ENCODE peak calls at places on chromosome 5, in seven cellular contexts. One of them, this sample, is unnamed.

GRCh38 chr5:38118080-38118479 is 140.3 kb upstream of the EGFLAM start:
- DNase-seq in A549: no peak
- DNase-seq in pancreas: no peak
- DNase-seq in stimulated activated CD4-positive, alpha-beta T cell treated with anti-CD3 and anti-CD28 coated beads, Interleukin-4, amount 100 ng/mL, for 48 hours: no peak
- DNase-seq in stimulated activated CD8-positive, alpha-beta memory T cell treated with anti-CD3 and anti-CD28 coated beads, Interleukin-4, amount 100 ng/mL, for 24 hours: no peak
- DNase-seq in activated CD8-positive, alpha-beta memory T cell treated with anti-CD3 and anti-CD28 coated beads, Interleukin-2, amount 50 U/mL, for 4 hours: no peak
- DNase-seq in IMR-90: no peak
- DNase-seq in this sample: no peak

GRCh38 chr5:135307143-135307903 is 91.7 kb downstream of the MACROH2A1 start:
- DNase-seq in stimulated activated CD8-positive, alpha-beta memory T cell treated with anti-CD3 and anti-CD28 coated beads, Interleukin-4, amount 100 ng/mL, for 24 hours: no peak
- DNase-seq in stimulated activated CD4-positive, alpha-beta T cell treated with anti-CD3 and anti-CD28 coated beads, Interleukin-4, amount 100 ng/mL, for 48 hours: no peak
- DNase-seq in activated CD8-positive, alpha-beta memory T cell treated with anti-CD3 and anti-CD28 coated beads, Interleukin-2, amount 50 U/mL, for 4 hours: no peak
- DNase-seq in IMR-90: no peak
- DNase-seq in A549: no peak
- DNase-seq in pancreas: no peak
- DNase-seq in this sample: no peak

GRCh38 chr5:83145882-83146331 is 68.6 kb downstream of the XRCC4 start:
- DNase-seq in A549: no peak
- DNase-seq in pancreas: no peak
- DNase-seq in activated CD8-positive, alpha-beta memory T cell treated with anti-CD3 and anti-CD28 coated beads, Interleukin-2, amount 50 U/mL, for 4 hours: no peak
- DNase-seq in stimulated activated CD8-positive, alpha-beta memory T cell treated with anti-CD3 and anti-CD28 coated beads, Interleukin-4, amount 100 ng/mL, for 24 hours: no peak
- DNase-seq in IMR-90: peak
- DNase-seq in stimulated activated CD4-positive, alpha-beta T cell treated with anti-CD3 and anti-CD28 coated beads, Interleukin-4, amount 100 ng/mL, for 48 hours: no peak
- DNase-seq in this sample: no peak

GRCh38 chr5:9831823-9832222 is 201.7 kb upstream of the TAS2R1 start:
- DNase-seq in stimulated activated CD4-positive, alpha-beta T cell treated with anti-CD3 and anti-CD28 coated beads, Interleukin-4, amount 100 ng/mL, for 48 hours: no peak
- DNase-seq in stimulated activated CD8-positive, alpha-beta memory T cell treated with anti-CD3 and anti-CD28 coated beads, Interleukin-4, amount 100 ng/mL, for 24 hours: no peak
- DNase-seq in pancreas: no peak
- DNase-seq in A549: no peak
- DNase-seq in IMR-90: peak
- DNase-seq in activated CD8-positive, alpha-beta memory T cell treated with anti-CD3 and anti-CD28 coated beads, Interleukin-2, amount 50 U/mL, for 4 hours: no peak
- DNase-seq in this sample: no peak

GRCh38 chr5:33810491-33811120 is 81.2 kb downstream of the ADAMTS12 start:
- DNase-seq in stimulated activated CD4-positive, alpha-beta T cell treated with anti-CD3 and anti-CD28 coated beads, Interleukin-4, amount 100 ng/mL, for 48 hours: no peak
- DNase-seq in activated CD8-positive, alpha-beta memory T cell treated with anti-CD3 and anti-CD28 coated beads, Interleukin-2, amount 50 U/mL, for 4 hours: no peak
- DNase-seq in stimulated activated CD8-positive, alpha-beta memory T cell treated with anti-CD3 and anti-CD28 coated beads, Interleukin-4, amount 100 ng/mL, for 24 hours: no peak
- DNase-seq in IMR-90: peak
- DNase-seq in pancreas: no peak
- DNase-seq in A549: no peak
- DNase-seq in this sample: no peak

GRCh38 chr5:134794136-134794535 is 35.6 kb downstream of the DDX46 start:
- DNase-seq in stimulated activated CD8-positive, alpha-beta memory T cell treated with anti-CD3 and anti-CD28 coated beads, Interleukin-4, amount 100 ng/mL, for 24 hours: no peak
- DNase-seq in stimulated activated CD4-positive, alpha-beta T cell treated with anti-CD3 and anti-CD28 coated beads, Interleukin-4, amount 100 ng/mL, for 48 hours: no peak
- DNase-seq in pancreas: no peak
- DNase-seq in activated CD8-positive, alpha-beta memory T cell treated with anti-CD3 and anti-CD28 coated beads, Interleukin-2, amount 50 U/mL, for 4 hours: no peak
- DNase-seq in IMR-90: peak
- DNase-seq in A549: no peak
- DNase-seq in this sample: no peak

GRCh38 chr5:36366883-36367282 is 65.2 kb upstream of the RANBP3L start:
- DNase-seq in activated CD8-positive, alpha-beta memory T cell treated with anti-CD3 and anti-CD28 coated beads, Interleukin-2, amount 50 U/mL, for 4 hours: no peak
- DNase-seq in pancreas: no peak
- DNase-seq in stimulated activated CD4-positive, alpha-beta T cell treated with anti-CD3 and anti-CD28 coated beads, Interleukin-4, amount 100 ng/mL, for 48 hours: no peak
- DNase-seq in A549: no peak
- DNase-seq in IMR-90: no peak
- DNase-seq in stimulated activated CD8-positive, alpha-beta memory T cell treated with anti-CD3 and anti-CD28 coated beads, Interleukin-4, amount 100 ng/mL, for 24 hours: no peak
- DNase-seq in this sample: no peak

GRCh38 chr5:12313602-12314001 is 409.4 kb upstream of the CTNND2 start:
- DNase-seq in activated CD8-positive, alpha-beta memory T cell treated with anti-CD3 and anti-CD28 coated beads, Interleukin-2, amount 50 U/mL, for 4 hours: no peak
- DNase-seq in stimulated activated CD4-positive, alpha-beta T cell treated with anti-CD3 and anti-CD28 coated beads, Interleukin-4, amount 100 ng/mL, for 48 hours: no peak
- DNase-seq in A549: no peak
- DNase-seq in stimulated activated CD8-positive, alpha-beta memory T cell treated with anti-CD3 and anti-CD28 coated beads, Interleukin-4, amount 100 ng/mL, for 24 hours: no peak
- DNase-seq in pancreas: no peak
- DNase-seq in IMR-90: no peak
- DNase-seq in this sample: no peak

GRCh38 chr5:170273968-170274710 is 23.4 kb downstream of the LCP2 start:
- DNase-seq in stimulated activated CD4-positive, alpha-beta T cell treated with anti-CD3 and anti-CD28 coated beads, Interleukin-4, amount 100 ng/mL, for 48 hours: peak
- DNase-seq in pancreas: no peak
- DNase-seq in stimulated activated CD8-positive, alpha-beta memory T cell treated with anti-CD3 and anti-CD28 coated beads, Interleukin-4, amount 100 ng/mL, for 24 hours: no peak
- DNase-seq in IMR-90: no peak
- DNase-seq in activated CD8-positive, alpha-beta memory T cell treated with anti-CD3 and anti-CD28 coated beads, Interleukin-2, amount 50 U/mL, for 4 hours: peak
- DNase-seq in A549: peak
- DNase-seq in this sample: no peak

GRCh38 chr5:88119535-88119934 is 149.1 kb downstream of the TMEM161B start:
- DNase-seq in IMR-90: no peak
- DNase-seq in stimulated activated CD4-positive, alpha-beta T cell treated with anti-CD3 and anti-CD28 coated beads, Interleukin-4, amount 100 ng/mL, for 48 hours: no peak
- DNase-seq in stimulated activated CD8-positive, alpha-beta memory T cell treated with anti-CD3 and anti-CD28 coated beads, Interleukin-4, amount 100 ng/mL, for 24 hours: no peak
- DNase-seq in A549: no peak
- DNase-seq in activated CD8-positive, alpha-beta memory T cell treated with anti-CD3 and anti-CD28 coated beads, Interleukin-2, amount 50 U/mL, for 4 hours: no peak
- DNase-seq in pancreas: no peak
- DNase-seq in this sample: no peak

GRCh38 chr5:97838214-97838613 is 655.2 kb upstream of the RIOK2 start:
- DNase-seq in pancreas: no peak
- DNase-seq in IMR-90: peak
- DNase-seq in A549: peak
- DNase-seq in stimulated activated CD4-positive, alpha-beta T cell treated with anti-CD3 and anti-CD28 coated beads, Interleukin-4, amount 100 ng/mL, for 48 hours: no peak
- DNase-seq in stimulated activated CD8-positive, alpha-beta memory T cell treated with anti-CD3 and anti-CD28 coated beads, Interleukin-4, amount 100 ng/mL, for 24 hours: no peak
- DNase-seq in activated CD8-positive, alpha-beta memory T cell treated with anti-CD3 and anti-CD28 coated beads, Interleukin-2, amount 50 U/mL, for 4 hours: no peak
- DNase-seq in this sample: no peak

GRCh38 chr5:148730955-148731898 is 76.9 kb upstream of the HTR4 start:
- DNase-seq in stimulated activated CD4-positive, alpha-beta T cell treated with anti-CD3 and anti-CD28 coated beads, Interleukin-4, amount 100 ng/mL, for 48 hours: peak
- DNase-seq in pancreas: peak
- DNase-seq in stimulated activated CD8-positive, alpha-beta memory T cell treated with anti-CD3 and anti-CD28 coated beads, Interleukin-4, amount 100 ng/mL, for 24 hours: peak
- DNase-seq in activated CD8-positive, alpha-beta memory T cell treated with anti-CD3 and anti-CD28 coated beads, Interleukin-2, amount 50 U/mL, for 4 hours: peak
- DNase-seq in A549: peak
- DNase-seq in IMR-90: peak
- DNase-seq in this sample: peak

GRCh38 chr5:118545050-118545449 is 443.3 kb downstream of the DTWD2 start:
- DNase-seq in A549: no peak
- DNase-seq in pancreas: no peak
- DNase-seq in stimulated activated CD8-positive, alpha-beta memory T cell treated with anti-CD3 and anti-CD28 coated beads, Interleukin-4, amount 100 ng/mL, for 24 hours: no peak
- DNase-seq in stimulated activated CD4-positive, alpha-beta T cell treated with anti-CD3 and anti-CD28 coated beads, Interleukin-4, amount 100 ng/mL, for 48 hours: no peak
- DNase-seq in activated CD8-positive, alpha-beta memory T cell treated with anti-CD3 and anti-CD28 coated beads, Interleukin-2, amount 50 U/mL, for 4 hours: no peak
- DNase-seq in IMR-90: no peak
- DNase-seq in this sample: no peak

GRCh38 chr5:10400411-10400810 is 41.3 kb upstream of the ROPN1L start:
- DNase-seq in stimulated activated CD4-positive, alpha-beta T cell treated with anti-CD3 and anti-CD28 coated beads, Interleukin-4, amount 100 ng/mL, for 48 hours: no peak
- DNase-seq in A549: no peak
- DNase-seq in pancreas: no peak
- DNase-seq in IMR-90: no peak
- DNase-seq in activated CD8-positive, alpha-beta memory T cell treated with anti-CD3 and anti-CD28 coated beads, Interleukin-2, amount 50 U/mL, for 4 hours: no peak
- DNase-seq in stimulated activated CD8-positive, alpha-beta memory T cell treated with anti-CD3 and anti-CD28 coated beads, Interleukin-4, amount 100 ng/mL, for 24 hours: no peak
- DNase-seq in this sample: no peak

GRCh38 chr5:174454464-174454863 is 269.9 kb upstream of the MSX2 start:
- DNase-seq in pancreas: no peak
- DNase-seq in A549: no peak
- DNase-seq in stimulated activated CD8-positive, alpha-beta memory T cell treated with anti-CD3 and anti-CD28 coated beads, Interleukin-4, amount 100 ng/mL, for 24 hours: no peak
- DNase-seq in stimulated activated CD4-positive, alpha-beta T cell treated with anti-CD3 and anti-CD28 coated beads, Interleukin-4, amount 100 ng/mL, for 48 hours: no peak
- DNase-seq in activated CD8-positive, alpha-beta memory T cell treated with anti-CD3 and anti-CD28 coated beads, Interleukin-2, amount 50 U/mL, for 4 hours: no peak
- DNase-seq in IMR-90: no peak
- DNase-seq in this sample: no peak

GRCh38 chr5:33824516-33825195 is 67.1 kb downstream of the ADAMTS12 start:
- DNase-seq in pancreas: no peak
- DNase-seq in IMR-90: peak
- DNase-seq in A549: no peak
- DNase-seq in stimulated activated CD8-positive, alpha-beta memory T cell treated with anti-CD3 and anti-CD28 coated beads, Interleukin-4, amount 100 ng/mL, for 24 hours: no peak
- DNase-seq in activated CD8-positive, alpha-beta memory T cell treated with anti-CD3 and anti-CD28 coated beads, Interleukin-2, amount 50 U/mL, for 4 hours: no peak
- DNase-seq in stimulated activated CD4-positive, alpha-beta T cell treated with anti-CD3 and anti-CD28 coated beads, Interleukin-4, amount 100 ng/mL, for 48 hours: no peak
- DNase-seq in this sample: no peak

GRCh38 chr5:2008851-2009629 is 126.3 kb upstream of the IRX4 start:
- DNase-seq in stimulated activated CD8-positive, alpha-beta memory T cell treated with anti-CD3 and anti-CD28 coated beads, Interleukin-4, amount 100 ng/mL, for 24 hours: no peak
- DNase-seq in IMR-90: no peak
- DNase-seq in pancreas: no peak
- DNase-seq in A549: no peak
- DNase-seq in stimulated activated CD4-positive, alpha-beta T cell treated with anti-CD3 and anti-CD28 coated beads, Interleukin-4, amount 100 ng/mL, for 48 hours: no peak
- DNase-seq in activated CD8-positive, alpha-beta memory T cell treated with anti-CD3 and anti-CD28 coated beads, Interleukin-2, amount 50 U/mL, for 4 hours: no peak
- DNase-seq in this sample: no peak

GRCh38 chr5:159764283-159764927 is 151.9 kb upstream of the ADRA1B start:
- DNase-seq in stimulated activated CD4-positive, alpha-beta T cell treated with anti-CD3 and anti-CD28 coated beads, Interleukin-4, amount 100 ng/mL, for 48 hours: no peak
- DNase-seq in stimulated activated CD8-positive, alpha-beta memory T cell treated with anti-CD3 and anti-CD28 coated beads, Interleukin-4, amount 100 ng/mL, for 24 hours: no peak
- DNase-seq in activated CD8-positive, alpha-beta memory T cell treated with anti-CD3 and anti-CD28 coated beads, Interleukin-2, amount 50 U/mL, for 4 hours: no peak
- DNase-seq in A549: no peak
- DNase-seq in IMR-90: peak
- DNase-seq in pancreas: no peak
- DNase-seq in this sample: no peak

GRCh38 chr5:35087971-35088370 is 40.2 kb upstream of the AGXT2 start:
- DNase-seq in IMR-90: peak
- DNase-seq in stimulated activated CD4-positive, alpha-beta T cell treated with anti-CD3 and anti-CD28 coated beads, Interleukin-4, amount 100 ng/mL, for 48 hours: no peak
- DNase-seq in stimulated activated CD8-positive, alpha-beta memory T cell treated with anti-CD3 and anti-CD28 coated beads, Interleukin-4, amount 100 ng/mL, for 24 hours: no peak
- DNase-seq in A549: no peak
- DNase-seq in activated CD8-positive, alpha-beta memory T cell treated with anti-CD3 and anti-CD28 coated beads, Interleukin-2, amount 50 U/mL, for 4 hours: no peak
- DNase-seq in pancreas: no peak
- DNase-seq in this sample: no peak

GRCh38 chr5:33937700-33938506 is 1.7 kb downstream of the RXFP3 start:
- DNase-seq in stimulated activated CD8-positive, alpha-beta memory T cell treated with anti-CD3 and anti-CD28 coated beads, Interleukin-4, amount 100 ng/mL, for 24 hours: no peak
- DNase-seq in pancreas: no peak
- DNase-seq in IMR-90: no peak
- DNase-seq in stimulated activated CD4-positive, alpha-beta T cell treated with anti-CD3 and anti-CD28 coated beads, Interleukin-4, amount 100 ng/mL, for 48 hours: no peak
- DNase-seq in activated CD8-positive, alpha-beta memory T cell treated with anti-CD3 and anti-CD28 coated beads, Interleukin-2, amount 50 U/mL, for 4 hours: no peak
- DNase-seq in A549: no peak
- DNase-seq in this sample: no peak

GRCh38 chr5:14615365-14615764 is 33.8 kb downstream of the OTULINL start:
- DNase-seq in stimulated activated CD8-positive, alpha-beta memory T cell treated with anti-CD3 and anti-CD28 coated beads, Interleukin-4, amount 100 ng/mL, for 24 hours: no peak
- DNase-seq in IMR-90: no peak
- DNase-seq in activated CD8-positive, alpha-beta memory T cell treated with anti-CD3 and anti-CD28 coated beads, Interleukin-2, amount 50 U/mL, for 4 hours: no peak
- DNase-seq in stimulated activated CD4-positive, alpha-beta T cell treated with anti-CD3 and anti-CD28 coated beads, Interleukin-4, amount 100 ng/mL, for 48 hours: no peak
- DNase-seq in A549: no peak
- DNase-seq in pancreas: no peak
- DNase-seq in this sample: no peak

GRCh38 chr5:761854-762685 is 22.5 kb downstream of the ZDHHC11B start:
- DNase-seq in stimulated activated CD8-positive, alpha-beta memory T cell treated with anti-CD3 and anti-CD28 coated beads, Interleukin-4, amount 100 ng/mL, for 24 hours: no peak
- DNase-seq in IMR-90: no peak
- DNase-seq in activated CD8-positive, alpha-beta memory T cell treated with anti-CD3 and anti-CD28 coated beads, Interleukin-2, amount 50 U/mL, for 4 hours: no peak
- DNase-seq in pancreas: peak
- DNase-seq in A549: no peak
- DNase-seq in stimulated activated CD4-positive, alpha-beta T cell treated with anti-CD3 and anti-CD28 coated beads, Interleukin-4, amount 100 ng/mL, for 48 hours: no peak
- DNase-seq in this sample: no peak

GRCh38 chr5:171295299-171295698 is 13.7 kb upstream of the TLX3 start:
- DNase-seq in pancreas: no peak
- DNase-seq in stimulated activated CD8-positive, alpha-beta memory T cell treated with anti-CD3 and anti-CD28 coated beads, Interleukin-4, amount 100 ng/mL, for 24 hours: no peak
- DNase-seq in IMR-90: peak
- DNase-seq in A549: no peak
- DNase-seq in activated CD8-positive, alpha-beta memory T cell treated with anti-CD3 and anti-CD28 coated beads, Interleukin-2, amount 50 U/mL, for 4 hours: no peak
- DNase-seq in stimulated activated CD4-positive, alpha-beta T cell treated with anti-CD3 and anti-CD28 coated beads, Interleukin-4, amount 100 ng/mL, for 48 hours: no peak
- DNase-seq in this sample: no peak

GRCh38 chr5:73945505-73945904 is 319.5 kb downstream of the ARHGEF28 start:
- DNase-seq in A549: peak
- DNase-seq in pancreas: peak
- DNase-seq in IMR-90: no peak
- DNase-seq in stimulated activated CD8-positive, alpha-beta memory T cell treated with anti-CD3 and anti-CD28 coated beads, Interleukin-4, amount 100 ng/mL, for 24 hours: peak
- DNase-seq in activated CD8-positive, alpha-beta memory T cell treated with anti-CD3 and anti-CD28 coated beads, Interleukin-2, amount 50 U/mL, for 4 hours: no peak
- DNase-seq in stimulated activated CD4-positive, alpha-beta T cell treated with anti-CD3 and anti-CD28 coated beads, Interleukin-4, amount 100 ng/mL, for 48 hours: peak
- DNase-seq in this sample: no peak

GRCh38 chr5:55853818-55854217 is 2.7 kb downstream of the IL31RA start:
- DNase-seq in pancreas: no peak
- DNase-seq in A549: no peak
- DNase-seq in activated CD8-positive, alpha-beta memory T cell treated with anti-CD3 and anti-CD28 coated beads, Interleukin-2, amount 50 U/mL, for 4 hours: no peak
- DNase-seq in IMR-90: peak
- DNase-seq in stimulated activated CD8-positive, alpha-beta memory T cell treated with anti-CD3 and anti-CD28 coated beads, Interleukin-4, amount 100 ng/mL, for 24 hours: no peak
- DNase-seq in stimulated activated CD4-positive, alpha-beta T cell treated with anti-CD3 and anti-CD28 coated beads, Interleukin-4, amount 100 ng/mL, for 48 hours: no peak
- DNase-seq in this sample: no peak

GRCh38 chr5:34869256-34869655 is 30.3 kb downstream of the TTC23L start:
- DNase-seq in stimulated activated CD4-positive, alpha-beta T cell treated with anti-CD3 and anti-CD28 coated beads, Interleukin-4, amount 100 ng/mL, for 48 hours: no peak
- DNase-seq in IMR-90: no peak
- DNase-seq in activated CD8-positive, alpha-beta memory T cell treated with anti-CD3 and anti-CD28 coated beads, Interleukin-2, amount 50 U/mL, for 4 hours: no peak
- DNase-seq in pancreas: no peak
- DNase-seq in stimulated activated CD8-positive, alpha-beta memory T cell treated with anti-CD3 and anti-CD28 coated beads, Interleukin-4, amount 100 ng/mL, for 24 hours: no peak
- DNase-seq in A549: no peak
- DNase-seq in this sample: no peak

GRCh38 chr5:65213921-65214525 is 267.7 kb downstream of the ADAMTS6 start:
- DNase-seq in stimulated activated CD4-positive, alpha-beta T cell treated with anti-CD3 and anti-CD28 coated beads, Interleukin-4, amount 100 ng/mL, for 48 hours: no peak
- DNase-seq in pancreas: no peak
- DNase-seq in IMR-90: peak
- DNase-seq in stimulated activated CD8-positive, alpha-beta memory T cell treated with anti-CD3 and anti-CD28 coated beads, Interleukin-4, amount 100 ng/mL, for 24 hours: no peak
- DNase-seq in A549: peak
- DNase-seq in activated CD8-positive, alpha-beta memory T cell treated with anti-CD3 and anti-CD28 coated beads, Interleukin-2, amount 50 U/mL, for 4 hours: no peak
- DNase-seq in this sample: no peak

GRCh38 chr5:172031894-172032461 is 25.5 kb upstream of the FBXW11 start:
- DNase-seq in activated CD8-positive, alpha-beta memory T cell treated with anti-CD3 and anti-CD28 coated beads, Interleukin-2, amount 50 U/mL, for 4 hours: no peak
- DNase-seq in pancreas: no peak
- DNase-seq in IMR-90: no peak
- DNase-seq in A549: no peak
- DNase-seq in stimulated activated CD4-positive, alpha-beta T cell treated with anti-CD3 and anti-CD28 coated beads, Interleukin-4, amount 100 ng/mL, for 48 hours: no peak
- DNase-seq in stimulated activated CD8-positive, alpha-beta memory T cell treated with anti-CD3 and anti-CD28 coated beads, Interleukin-4, amount 100 ng/mL, for 24 hours: no peak
- DNase-seq in this sample: no peak

GRCh38 chr5:53030828-53031425 is 41.8 kb downstream of the ITGA2 start:
- DNase-seq in activated CD8-positive, alpha-beta memory T cell treated with anti-CD3 and anti-CD28 coated beads, Interleukin-2, amount 50 U/mL, for 4 hours: no peak
- DNase-seq in stimulated activated CD4-positive, alpha-beta T cell treated with anti-CD3 and anti-CD28 coated beads, Interleukin-4, amount 100 ng/mL, for 48 hours: no peak
- DNase-seq in stimulated activated CD8-positive, alpha-beta memory T cell treated with anti-CD3 and anti-CD28 coated beads, Interleukin-4, amount 100 ng/mL, for 24 hours: no peak
- DNase-seq in pancreas: no peak
- DNase-seq in IMR-90: peak
- DNase-seq in A549: no peak
- DNase-seq in this sample: no peak

GRCh38 chr5:134086215-134086942 is 28.1 kb upstream of the TCF7 start:
- DNase-seq in stimulated activated CD8-positive, alpha-beta memory T cell treated with anti-CD3 and anti-CD28 coated beads, Interleukin-4, amount 100 ng/mL, for 24 hours: no peak
- DNase-seq in IMR-90: no peak
- DNase-seq in pancreas: no peak
- DNase-seq in activated CD8-positive, alpha-beta memory T cell treated with anti-CD3 and anti-CD28 coated beads, Interleukin-2, amount 50 U/mL, for 4 hours: no peak
- DNase-seq in stimulated activated CD4-positive, alpha-beta T cell treated with anti-CD3 and anti-CD28 coated beads, Interleukin-4, amount 100 ng/mL, for 48 hours: no peak
- DNase-seq in A549: no peak
- DNase-seq in this sample: no peak

GRCh38 chr5:44387391-44387790 is 1.8 kb downstream of the FGF10 start:
- DNase-seq in IMR-90: no peak
- DNase-seq in A549: no peak
- DNase-seq in stimulated activated CD4-positive, alpha-beta T cell treated with anti-CD3 and anti-CD28 coated beads, Interleukin-4, amount 100 ng/mL, for 48 hours: no peak
- DNase-seq in stimulated activated CD8-positive, alpha-beta memory T cell treated with anti-CD3 and anti-CD28 coated beads, Interleukin-4, amount 100 ng/mL, for 24 hours: no peak
- DNase-seq in activated CD8-positive, alpha-beta memory T cell treated with anti-CD3 and anti-CD28 coated beads, Interleukin-2, amount 50 U/mL, for 4 hours: no peak
- DNase-seq in pancreas: no peak
- DNase-seq in this sample: no peak

GRCh38 chr5:80973027-80973426 is 12.9 kb downstream of the RASGRF2 start:
- DNase-seq in activated CD8-positive, alpha-beta memory T cell treated with anti-CD3 and anti-CD28 coated beads, Interleukin-2, amount 50 U/mL, for 4 hours: no peak
- DNase-seq in A549: no peak
- DNase-seq in stimulated activated CD8-positive, alpha-beta memory T cell treated with anti-CD3 and anti-CD28 coated beads, Interleukin-4, amount 100 ng/mL, for 24 hours: no peak
- DNase-seq in pancreas: no peak
- DNase-seq in stimulated activated CD4-positive, alpha-beta T cell treated with anti-CD3 and anti-CD28 coated beads, Interleukin-4, amount 100 ng/mL, for 48 hours: no peak
- DNase-seq in IMR-90: no peak
- DNase-seq in this sample: no peak

GRCh38 chr5:138936968-138937345 is 61.8 kb upstream of the LRRTM2 start:
- DNase-seq in stimulated activated CD4-positive, alpha-beta T cell treated with anti-CD3 and anti-CD28 coated beads, Interleukin-4, amount 100 ng/mL, for 48 hours: no peak
- DNase-seq in activated CD8-positive, alpha-beta memory T cell treated with anti-CD3 and anti-CD28 coated beads, Interleukin-2, amount 50 U/mL, for 4 hours: no peak
- DNase-seq in stimulated activated CD8-positive, alpha-beta memory T cell treated with anti-CD3 and anti-CD28 coated beads, Interleukin-4, amount 100 ng/mL, for 24 hours: no peak
- DNase-seq in A549: no peak
- DNase-seq in pancreas: no peak
- DNase-seq in IMR-90: no peak
- DNase-seq in this sample: no peak

GRCh38 chr5:107502711-107503110 is 168.0 kb downstream of the EFNA5 start:
- DNase-seq in A549: no peak
- DNase-seq in activated CD8-positive, alpha-beta memory T cell treated with anti-CD3 and anti-CD28 coated beads, Interleukin-2, amount 50 U/mL, for 4 hours: no peak
- DNase-seq in stimulated activated CD4-positive, alpha-beta T cell treated with anti-CD3 and anti-CD28 coated beads, Interleukin-4, amount 100 ng/mL, for 48 hours: no peak
- DNase-seq in IMR-90: no peak
- DNase-seq in stimulated activated CD8-positive, alpha-beta memory T cell treated with anti-CD3 and anti-CD28 coated beads, Interleukin-4, amount 100 ng/mL, for 24 hours: no peak
- DNase-seq in pancreas: no peak
- DNase-seq in this sample: no peak

GRCh38 chr5:17415282-17415681 is 82.7 kb upstream of the TAF11L2 start:
- DNase-seq in A549: no peak
- DNase-seq in pancreas: no peak
- DNase-seq in IMR-90: no peak
- DNase-seq in stimulated activated CD4-positive, alpha-beta T cell treated with anti-CD3 and anti-CD28 coated beads, Interleukin-4, amount 100 ng/mL, for 48 hours: no peak
- DNase-seq in activated CD8-positive, alpha-beta memory T cell treated with anti-CD3 and anti-CD28 coated beads, Interleukin-2, amount 50 U/mL, for 4 hours: no peak
- DNase-seq in stimulated activated CD8-positive, alpha-beta memory T cell treated with anti-CD3 and anti-CD28 coated beads, Interleukin-4, amount 100 ng/mL, for 24 hours: no peak
- DNase-seq in this sample: no peak

GRCh38 chr5:139761057-139761450 is 34.6 kb upstream of the PSD2 start:
- DNase-seq in pancreas: no peak
- DNase-seq in stimulated activated CD8-positive, alpha-beta memory T cell treated with anti-CD3 and anti-CD28 coated beads, Interleukin-4, amount 100 ng/mL, for 24 hours: no peak
- DNase-seq in stimulated activated CD4-positive, alpha-beta T cell treated with anti-CD3 and anti-CD28 coated beads, Interleukin-4, amount 100 ng/mL, for 48 hours: no peak
- DNase-seq in IMR-90: no peak
- DNase-seq in A549: no peak
- DNase-seq in activated CD8-positive, alpha-beta memory T cell treated with anti-CD3 and anti-CD28 coated beads, Interleukin-2, amount 50 U/mL, for 4 hours: no peak
- DNase-seq in this sample: no peak

GRCh38 chr5:2688586-2688985 is 62.9 kb downstream of the IRX2 start:
- DNase-seq in stimulated activated CD4-positive, alpha-beta T cell treated with anti-CD3 and anti-CD28 coated beads, Interleukin-4, amount 100 ng/mL, for 48 hours: no peak
- DNase-seq in A549: no peak
- DNase-seq in pancreas: no peak
- DNase-seq in stimulated activated CD8-positive, alpha-beta memory T cell treated with anti-CD3 and anti-CD28 coated beads, Interleukin-4, amount 100 ng/mL, for 24 hours: no peak
- DNase-seq in activated CD8-positive, alpha-beta memory T cell treated with anti-CD3 and anti-CD28 coated beads, Interleukin-2, amount 50 U/mL, for 4 hours: no peak
- DNase-seq in IMR-90: no peak
- DNase-seq in this sample: no peak

GRCh38 chr5:151718168-151718567 is 31.5 kb upstream of the SPARC start:
- DNase-seq in pancreas: no peak
- DNase-seq in A549: no peak
- DNase-seq in stimulated activated CD8-positive, alpha-beta memory T cell treated with anti-CD3 and anti-CD28 coated beads, Interleukin-4, amount 100 ng/mL, for 24 hours: no peak
- DNase-seq in IMR-90: peak
- DNase-seq in stimulated activated CD4-positive, alpha-beta T cell treated with anti-CD3 and anti-CD28 coated beads, Interleukin-4, amount 100 ng/mL, for 48 hours: no peak
- DNase-seq in activated CD8-positive, alpha-beta memory T cell treated with anti-CD3 and anti-CD28 coated beads, Interleukin-2, amount 50 U/mL, for 4 hours: no peak
- DNase-seq in this sample: no peak